ENCODE peak calls at places on chromosomes 2 and 18, in six cellular contexts. N is cardiac fibroblast, O is HT1080, V is astrocyte of the spinal cord, L is AG09309, W is cerebellum. E is an unnamed sample.

GRCh38 chr2:241354668-241355658 is 1.1 kb upstream of the FARP2 start:
- DNase-seq in N (peak), O (peak), V (peak), L (no peak), W (peak), E (peak)

GRCh38 chr18:25467226-25468065 is 115.5 kb upstream of the ZNF521 start:
- DNase-seq in N (no peak), O (peak), V (no peak), L (no peak), W (no peak), E (peak)

GRCh38 chr2:57890993-57891688 is 155.5 kb upstream of the VRK2 start:
- DNase-seq in N (peak), O (no peak), V (no peak), L (no peak), W (no peak), E (no peak)

GRCh38 chr2:206154197-206154596 is 5.0 kb downstream of the NDUFS1 start:
- DNase-seq in N (peak), O (no peak), V (no peak), L (no peak), W (no peak), E (no peak)

GRCh38 chr18:32277492-32277988 is 87.7 kb downstream of the MEP1B start:
- DNase-seq in N (no peak), O (no peak), V (peak), L (no peak), W (no peak), E (no peak)

GRCh38 chr2:105081006-105081701 is 43.3 kb downstream of the MRPS9 start:
- DNase-seq in N (peak), O (no peak), V (peak), L (no peak), W (peak), E (no peak)

GRCh38 chr18:3340682-3341097 is 78.8 kb downstream of the MYL12B start:
- DNase-seq in N (peak), O (peak), V (no peak), L (no peak), W (no peak), E (no peak)

GRCh38 chr18:22422909-22423548 is 5.3 kb upstream of the CTAGE1 start:
- DNase-seq in N (peak), O (no peak), V (no peak), L (peak), W (no peak), E (no peak)

GRCh38 chr2:231924889-231925275 is 1.3 kb downstream of the NPPC start:
- DNase-seq in N (no peak), O (no peak), V (no peak), L (no peak), W (no peak), E (no peak)

GRCh38 chr18:13672657-13673056 is 53.7 kb downstream of the FAM210A start:
- DNase-seq in N (no peak), O (no peak), V (no peak), L (no peak), W (no peak), E (no peak)

GRCh38 chr2:42835577-42836371 is 43.4 kb upstream of the HAAO start:
- DNase-seq in N (peak), O (peak), V (peak), L (peak), W (no peak), E (peak)

GRCh38 chr2:20177556-20178403 is 47.1 kb downstream of the SDC1 start:
- DNase-seq in N (no peak), O (no peak), V (no peak), L (no peak), W (no peak), E (no peak)

GRCh38 chr18:79410171-79410641 is 14.5 kb downstream of the NFATC1 start:
- DNase-seq in N (no peak), O (no peak), V (no peak), L (no peak), W (no peak), E (no peak)

GRCh38 chr2:63763336-63764056 is 78.2 kb upstream of the UGP2 start:
- DNase-seq in N (peak), O (no peak), V (peak), L (peak), W (no peak), E (peak)

GRCh38 chr2:160405077-160405865 is 88.3 kb downstream of the RBMS1 start:
- DNase-seq in N (no peak), O (no peak), V (no peak), L (no peak), W (no peak), E (no peak)

GRCh38 chr18:58669731-58670379 is 1.4 kb upstream of the MALT1 start:
- DNase-seq in N (peak), O (peak), V (peak), L (no peak), W (no peak), E (no peak)

GRCh38 chr2:231386446-231386845 is 9.1 kb upstream of the B3GNT7 start:
- DNase-seq in N (peak), O (peak), V (peak), L (peak), W (no peak), E (no peak)

GRCh38 chr2:79876430-79876829 is 363.6 kb downstream of the CTNNA2 start:
- DNase-seq in N (no peak), O (peak), V (peak), L (no peak), W (peak), E (no peak)

GRCh38 chr18:8794133-8794986 is 89.0 kb downstream of the MTCL1 start:
- DNase-seq in N (peak), O (peak), V (peak), L (peak), W (no peak), E (no peak)

GRCh38 chr2:227163445-227163997 is 484 bp downstream of the COL4A4 start:
- DNase-seq in N (no peak), O (no peak), V (no peak), L (no peak), W (no peak), E (no peak)

GRCh38 chr2:2933421-2933820 is 444.2 kb downstream of the EIPR1 start:
- DNase-seq in N (no peak), O (no peak), V (no peak), L (no peak), W (no peak), E (no peak)